ENCODE peak calls at places on chromosomes 13 and 19, in five cellular contexts. One of them, this sample, is unnamed.
A peak's percentile ranks its signal among the peaks of the same experiment; 100 is the strongest.

GRCh38 chr13:69194130-69194529 is 913.5 kb upstream of the ATXN8OS start:
- DNase-seq in colonic mucosa: no peak
- DNase-seq in ovary: no peak
- DNase-seq in RWPE2: no peak
- DNase-seq in tibial artery: no peak
- DNase-seq in this sample: no peak

GRCh38 chr19:15913384-15913783 is 15.5 kb upstream of the CYP4F2 start:
- DNase-seq in ovary: no peak
- DNase-seq in colonic mucosa: no peak
- DNase-seq in tibial artery: no peak
- DNase-seq in RWPE2: no peak
- DNase-seq in this sample: no peak

GRCh38 chr13:85864963-85865530 is 65.8 kb upstream of the SLITRK6 start:
- DNase-seq in RWPE2: no peak
- DNase-seq in colonic mucosa: no peak
- DNase-seq in ovary: no peak
- DNase-seq in tibial artery: no peak
- DNase-seq in this sample: peak; percentile 31

GRCh38 chr19:36876993-36877938 is 26.6 kb downstream of the ZNF345 start:
- DNase-seq in tibial artery: no peak
- DNase-seq in RWPE2: no peak
- DNase-seq in ovary: no peak
- DNase-seq in colonic mucosa: no peak
- DNase-seq in this sample: no peak

GRCh38 chr13:44747179-44747578 is 171.0 kb upstream of the TSC22D1 start:
- DNase-seq in ovary: no peak
- DNase-seq in tibial artery: no peak
- DNase-seq in colonic mucosa: no peak
- DNase-seq in RWPE2: no peak
- DNase-seq in this sample: no peak

GRCh38 chr19:34482380-34483250 is 1.1 kb downstream of the WTIP start:
- DNase-seq in colonic mucosa: no peak
- DNase-seq in tibial artery: no peak
- DNase-seq in RWPE2: peak; percentile 71
- DNase-seq in ovary: no peak
- DNase-seq in this sample: peak; percentile 58

GRCh38 chr13:72565893-72566292 is 161.5 kb downstream of the MZT1 start:
- DNase-seq in tibial artery: no peak
- DNase-seq in RWPE2: no peak
- DNase-seq in colonic mucosa: no peak
- DNase-seq in ovary: no peak
- DNase-seq in this sample: no peak

GRCh38 chr19:17327654-17328516 is 6.8 kb downstream of the ANO8 start:
- DNase-seq in ovary: peak; percentile 83
- DNase-seq in tibial artery: no peak
- DNase-seq in colonic mucosa: peak; percentile 89
- DNase-seq in RWPE2: no peak
- DNase-seq in this sample: peak; percentile 74

GRCh38 chr19:55047951-55048350 is 9.9 kb upstream of the GP6 start:
- DNase-seq in ovary: no peak
- DNase-seq in tibial artery: no peak
- DNase-seq in colonic mucosa: no peak
- DNase-seq in RWPE2: no peak
- DNase-seq in this sample: no peak

GRCh38 chr13:58949646-58950045 is 1214.1 kb downstream of the DIAPH3 start:
- DNase-seq in ovary: no peak
- DNase-seq in RWPE2: no peak
- DNase-seq in colonic mucosa: no peak
- DNase-seq in tibial artery: no peak
- DNase-seq in this sample: peak; percentile 12

GRCh38 chr19:9608912-9609311 is 12.1 kb downstream of the ZNF561 start:
- DNase-seq in tibial artery: no peak
- DNase-seq in ovary: no peak
- DNase-seq in colonic mucosa: no peak
- DNase-seq in RWPE2: no peak
- DNase-seq in this sample: no peak

GRCh38 chr19:9615828-9616227 is 5.2 kb downstream of the ZNF561 start:
- DNase-seq in RWPE2: no peak
- DNase-seq in colonic mucosa: no peak
- DNase-seq in ovary: no peak
- DNase-seq in tibial artery: no peak
- DNase-seq in this sample: no peak

GRCh38 chr19:9610484-9611113 is 10.4 kb downstream of the ZNF561 start:
- DNase-seq in colonic mucosa: no peak
- DNase-seq in tibial artery: no peak
- DNase-seq in ovary: no peak
- DNase-seq in RWPE2: no peak
- DNase-seq in this sample: no peak
- H3K9me3 ChIP-seq in colonic mucosa: peaks cover 5% of the 10 kb centered on the region
- H3K9me3 ChIP-seq in tibial artery: peaks cover 19% of the 10 kb centered on the region
- H3K9me3 ChIP-seq in ovary: no peaks in the 10 kb centered on the region
- H3K9me3 ChIP-seq in RWPE2: peaks cover 21% of the 10 kb centered on the region
- H3K9me3 ChIP-seq in this sample: peaks cover 30% of the 10 kb centered on the region

GRCh38 chr19:29439021-29439420 is 86.8 kb upstream of the VSTM2B start:
- DNase-seq in colonic mucosa: no peak
- DNase-seq in ovary: no peak
- DNase-seq in tibial artery: no peak
- DNase-seq in RWPE2: no peak
- DNase-seq in this sample: no peak
- H3K27me3 ChIP-seq in colonic mucosa: no peaks in the 10 kb centered on the region
- H3K27me3 ChIP-seq in ovary: no peaks in the 10 kb centered on the region
- H3K27me3 ChIP-seq in tibial artery: no peaks in the 10 kb centered on the region
- H3K27me3 ChIP-seq in RWPE2: no peaks in the 10 kb centered on the region
- H3K27me3 ChIP-seq in this sample: no peaks in the 10 kb centered on the region

GRCh38 chr13:112671359-112671758 is 18.5 kb upstream of the ATP11A start:
- DNase-seq in RWPE2: no peak
- DNase-seq in tibial artery: peak; percentile 4
- DNase-seq in ovary: no peak
- DNase-seq in colonic mucosa: no peak
- DNase-seq in this sample: no peak

GRCh38 chr13:112670118-112670517 is 19.7 kb upstream of the ATP11A start:
- DNase-seq in tibial artery: peak; percentile 10
- DNase-seq in ovary: no peak
- DNase-seq in RWPE2: no peak
- DNase-seq in colonic mucosa: no peak
- DNase-seq in this sample: peak; percentile 50

GRCh38 chr13:112670864-112671263 is 19.0 kb upstream of the ATP11A start:
- DNase-seq in RWPE2: no peak
- DNase-seq in ovary: no peak
- DNase-seq in tibial artery: peak; percentile 12
- DNase-seq in colonic mucosa: no peak
- DNase-seq in this sample: no peak

GRCh38 chr13:112672651-112673284 is 17.1 kb upstream of the ATP11A start:
- DNase-seq in RWPE2: no peak
- DNase-seq in ovary: no peak
- DNase-seq in colonic mucosa: no peak
- DNase-seq in tibial artery: no peak
- DNase-seq in this sample: no peak

GRCh38 chr13:112674412-112675383 is 15.1 kb upstream of the ATP11A start:
- DNase-seq in ovary: no peak
- DNase-seq in RWPE2: no peak
- DNase-seq in tibial artery: peak; percentile 1
- DNase-seq in colonic mucosa: no peak
- DNase-seq in this sample: no peak
- H3K4me3 ChIP-seq in ovary: no peak overlapping the region
- H3K4me3 ChIP-seq in RWPE2: no peak overlapping the region
- H3K4me3 ChIP-seq in tibial artery: no peak overlapping the region
- H3K4me3 ChIP-seq in colonic mucosa: no peak overlapping the region
- H3K4me3 ChIP-seq in this sample: no peak overlapping the region

GRCh38 chr19:51915324-51915867 is 10.6 kb upstream of the ZNF649 start:
- DNase-seq in tibial artery: no peak
- DNase-seq in RWPE2: no peak
- DNase-seq in colonic mucosa: no peak
- DNase-seq in ovary: no peak
- DNase-seq in this sample: no peak
- H3K9me3 ChIP-seq in tibial artery: peaks cover 4% of the 10 kb centered on the region
- H3K9me3 ChIP-seq in RWPE2: peaks cover 28% of the 10 kb centered on the region
- H3K9me3 ChIP-seq in colonic mucosa: no peaks in the 10 kb centered on the region
- H3K9me3 ChIP-seq in ovary: no peaks in the 10 kb centered on the region
- H3K9me3 ChIP-seq in this sample: peaks cover 39% of the 10 kb centered on the region

GRCh38 chr19:1717970-1718264 is 35.4 kb upstream of the ONECUT3 start:
- DNase-seq in tibial artery: no peak
- DNase-seq in ovary: no peak
- DNase-seq in RWPE2: no peak
- DNase-seq in colonic mucosa: no peak
- DNase-seq in this sample: no peak
- H3K27me3 ChIP-seq in tibial artery: peaks cover 87% of the 10 kb centered on the region
- H3K27me3 ChIP-seq in ovary: no peaks in the 10 kb centered on the region
- H3K27me3 ChIP-seq in RWPE2: peaks cover 11% of the 10 kb centered on the region
- H3K27me3 ChIP-seq in colonic mucosa: peaks cover 9% of the 10 kb centered on the region
- H3K27me3 ChIP-seq in this sample: no peaks in the 10 kb centered on the region

GRCh38 chr19:10819124-10820060 is 16.6 kb downstream of the TMED1 start:
- DNase-seq in RWPE2: no peak
- DNase-seq in colonic mucosa: no peak
- DNase-seq in ovary: no peak
- DNase-seq in tibial artery: no peak
- DNase-seq in this sample: no peak

GRCh38 chr19:10818306-10819123 is 17.5 kb downstream of the TMED1 start:
- DNase-seq in tibial artery: no peak
- DNase-seq in RWPE2: no peak
- DNase-seq in ovary: no peak
- DNase-seq in colonic mucosa: no peak
- DNase-seq in this sample: no peak

GRCh38 chr19:10815969-10816635 is 19.9 kb downstream of the TMED1 start:
- DNase-seq in colonic mucosa: no peak
- DNase-seq in RWPE2: no peak
- DNase-seq in tibial artery: no peak
- DNase-seq in ovary: no peak
- DNase-seq in this sample: no peak

GRCh38 chr19:10816691-10817090 is 19.3 kb downstream of the TMED1 start:
- DNase-seq in tibial artery: no peak
- DNase-seq in RWPE2: no peak
- DNase-seq in colonic mucosa: no peak
- DNase-seq in ovary: no peak
- DNase-seq in this sample: no peak

DNA sequence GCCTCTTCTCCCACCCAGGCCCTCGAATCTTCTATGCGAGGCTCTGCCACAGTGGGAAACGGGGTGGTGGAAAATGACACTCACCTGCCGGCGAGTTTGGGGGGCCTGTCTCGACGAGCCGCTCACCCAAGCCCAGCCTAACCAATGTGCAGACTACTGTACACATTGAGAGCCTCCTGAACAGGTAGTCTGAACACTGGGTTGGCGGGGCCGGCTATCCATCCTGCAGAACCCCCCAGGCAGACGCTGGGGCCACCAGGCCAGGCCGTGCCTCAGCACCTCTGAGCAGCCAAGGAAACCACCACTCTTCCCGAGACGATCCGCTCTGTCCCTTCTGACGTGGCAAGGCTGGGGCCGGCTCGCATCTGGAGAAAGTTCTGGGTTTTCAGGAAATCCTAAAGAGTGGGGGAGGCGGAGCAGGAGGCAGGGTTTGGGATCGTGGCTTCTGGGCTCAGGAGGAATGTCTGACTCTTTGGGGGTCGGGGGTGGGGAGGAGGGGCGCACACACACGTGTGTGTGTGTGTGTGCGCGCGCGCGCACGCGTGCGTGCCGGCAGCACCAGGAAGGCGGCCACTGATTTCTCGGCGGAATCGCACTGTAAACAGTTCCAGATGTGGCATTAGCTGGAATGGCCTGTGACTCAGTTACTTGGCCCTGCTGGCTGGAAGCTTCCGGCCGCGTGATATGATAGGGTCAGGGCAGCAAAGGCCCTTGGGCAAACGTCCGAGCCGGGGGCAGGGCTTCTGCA is 18.5 kb downstream of the TMED1 start:
- DNase-seq in RWPE2: no peak
- DNase-seq in colonic mucosa: peak; percentile 45
- DNase-seq in tibial artery: peak; percentile 88
- DNase-seq in ovary: peak; percentile 85
- DNase-seq in this sample: no peak
- H3K4me3 ChIP-seq in RWPE2: no peak overlapping the region
- H3K4me3 ChIP-seq in colonic mucosa: peak overlapping the region; percentile 18
- H3K4me3 ChIP-seq in tibial artery: peak overlapping the region; percentile 51
- H3K4me3 ChIP-seq in ovary: peak overlapping the region; percentile 30
- H3K4me3 ChIP-seq in this sample: no peak overlapping the region

DNA sequence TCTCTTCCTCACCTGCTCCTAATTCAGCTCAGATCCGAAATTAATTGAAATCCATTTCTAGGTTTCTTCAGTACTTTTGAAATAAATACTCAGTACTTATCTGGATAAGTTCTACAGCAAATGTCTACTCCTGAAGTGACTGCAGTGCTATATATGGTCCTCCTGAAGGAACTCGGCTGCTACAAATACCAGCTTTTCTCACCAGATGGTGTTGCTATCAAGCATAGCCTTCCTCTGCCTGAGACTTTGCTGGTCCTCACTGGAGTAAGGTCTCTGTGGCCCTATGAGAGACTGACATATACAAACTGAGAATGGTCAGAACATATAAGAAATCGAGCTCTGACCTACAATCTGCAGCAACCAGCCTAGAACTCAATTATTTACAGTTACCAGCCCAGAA is 161.6 kb downstream of the NDFIP2 start:
- DNase-seq in colonic mucosa: no peak
- DNase-seq in ovary: no peak
- DNase-seq in RWPE2: no peak
- DNase-seq in tibial artery: no peak
- DNase-seq in this sample: no peak
- H3K9me3 ChIP-seq in colonic mucosa: no peaks in the 10 kb centered on the region
- H3K9me3 ChIP-seq in ovary: no peaks in the 10 kb centered on the region
- H3K9me3 ChIP-seq in RWPE2: no peaks in the 10 kb centered on the region
- H3K9me3 ChIP-seq in tibial artery: no peaks in the 10 kb centered on the region
- H3K9me3 ChIP-seq in this sample: no peaks in the 10 kb centered on the region

GRCh38 chr19:45092747-45093678 is at the start of gene PPP1R37:
- DNase-seq in RWPE2: peak; percentile 95
- DNase-seq in colonic mucosa: peak; percentile 96
- DNase-seq in tibial artery: peak; percentile 93
- DNase-seq in ovary: peak; percentile 93
- DNase-seq in this sample: peak; percentile 97

GRCh38 chr19:45096700-45097099 is 3.7 kb downstream of the PPP1R37 start:
- DNase-seq in colonic mucosa: no peak
- DNase-seq in ovary: no peak
- DNase-seq in tibial artery: no peak
- DNase-seq in RWPE2: no peak
- DNase-seq in this sample: no peak

GRCh38 chr19:45094158-45094557 is 1.2 kb downstream of the PPP1R37 start:
- DNase-seq in colonic mucosa: no peak
- DNase-seq in RWPE2: no peak
- DNase-seq in ovary: no peak
- DNase-seq in tibial artery: no peak
- DNase-seq in this sample: no peak

GRCh38 chr19:45095496-45096413 is 2.8 kb downstream of the PPP1R37 start:
- DNase-seq in ovary: no peak
- DNase-seq in tibial artery: no peak
- DNase-seq in RWPE2: no peak
- DNase-seq in colonic mucosa: no peak
- DNase-seq in this sample: no peak

GRCh38 chr19:45094707-45095106 is 1.7 kb downstream of the PPP1R37 start:
- DNase-seq in tibial artery: no peak
- DNase-seq in RWPE2: no peak
- DNase-seq in ovary: no peak
- DNase-seq in colonic mucosa: no peak
- DNase-seq in this sample: no peak
- H3K27me3 ChIP-seq in tibial artery: no peaks in the 10 kb centered on the region
- H3K27me3 ChIP-seq in RWPE2: no peaks in the 10 kb centered on the region
- H3K27me3 ChIP-seq in ovary: no peaks in the 10 kb centered on the region
- H3K27me3 ChIP-seq in colonic mucosa: no peaks in the 10 kb centered on the region
- H3K27me3 ChIP-seq in this sample: no peaks in the 10 kb centered on the region

GRCh38 chr19:57068326-57068725 is 51.5 kb upstream of the USP29 start:
- DNase-seq in colonic mucosa: no peak
- DNase-seq in ovary: no peak
- DNase-seq in tibial artery: no peak
- DNase-seq in RWPE2: no peak
- DNase-seq in this sample: no peak
- H3K4me3 ChIP-seq in colonic mucosa: no peak overlapping the region
- H3K4me3 ChIP-seq in ovary: no peak overlapping the region
- H3K4me3 ChIP-seq in tibial artery: no peak overlapping the region
- H3K4me3 ChIP-seq in RWPE2: no peak overlapping the region
- H3K4me3 ChIP-seq in this sample: no peak overlapping the region

This sample was measured in Caco-2.